ENCODE peak calls at places on chromosomes 3 and 15, in four cellular contexts. S is K562, I is GM12878, F is SK-N-SH. N is an unnamed sample.
A peak's percentile ranks its signal among the peaks of the same experiment; 100 is the strongest.

GRCh38 chr15:35182841-35183479 is 97.9 kb upstream of the NANOGP8 start:
- DNase-seq in S (no peak), I (peak; percentile 45), F (no peak), N (peak; percentile 25)

GRCh38 chr3:34394978-34395748 is 596.7 kb downstream of the PDCD6IP start:
- DNase-seq in F (peak; percentile 5), S (no peak), I (no peak), N (no peak)

GRCh38 chr3:171458056-171458856 is 1.9 kb downstream of the TNIK start:
- DNase-seq in F (no peak), S (no peak), I (no peak), N (no peak)

GRCh38 chr3:155317211-155317610 is 23.7 kb upstream of the STRIT1 start:
- DNase-seq in I (no peak), F (no peak), S (no peak), N (no peak)

GRCh38 chr3:101827211-101828174 is 21.8 kb upstream of the NFKBIZ start:
- DNase-seq in S (peak; percentile 57), F (peak; percentile 41), I (peak; percentile 93), N (peak; percentile 57)

GRCh38 chr15:64344651-64345262 is 11.2 kb downstream of the CSNK1G1 start:
- DNase-seq in S (no peak), I (no peak), F (no peak), N (no peak)

GRCh38 chr3:114941626-114942309 is 205.3 kb downstream of the ZBTB20 start:
- DNase-seq in S (no peak), F (no peak), I (no peak), N (no peak)

GRCh38 chr3:11954312-11954934 is 49.8 kb upstream of the SYN2 start:
- DNase-seq in I (no peak), S (peak; percentile 53), F (peak; percentile 36), N (no peak)

GRCh38 chr3:136075218-136075808 is 109.8 kb downstream of the PPP2R3A start:
- DNase-seq in S (peak; percentile 30), I (peak; percentile 40), F (peak; percentile 53), N (peak; percentile 63)

GRCh38 chr15:65723786-65724354 is 68.2 kb downstream of the DENND4A start:
- DNase-seq in F (no peak), I (no peak), S (no peak), N (no peak)

GRCh38 chr3:94234177-94234788 is 171.4 kb downstream of the NSUN3 start:
- DNase-seq in F (peak; percentile 31), I (no peak), S (peak; percentile 12), N (peak; percentile 46)

GRCh38 chr3:123083446-123084124 is 16.8 kb downstream of the PDIA5 start:
- DNase-seq in F (no peak), I (no peak), S (no peak), N (no peak)

GRCh38 chr3:114299925-114300624 is 6.2 kb downstream of the TIGIT start:
- DNase-seq in S (no peak), F (no peak), I (no peak), N (no peak)

GRCh38 chr3:47323431-47324277 is 40.9 kb downstream of the KLHL18 start:
- DNase-seq in F (no peak), S (peak; percentile 54), I (no peak), N (no peak)

GRCh38 chr3:8900065-8900464 is 63.2 kb downstream of the RAD18 start:
- DNase-seq in I (no peak), S (no peak), F (no peak), N (no peak)

GRCh38 chr3:102038477-102039142 is 189.3 kb downstream of the NFKBIZ start:
- DNase-seq in S (no peak), I (peak; percentile 94), F (no peak), N (no peak)

GRCh38 chr15:61364871-61365270 is 135.8 kb upstream of the RORA start:
- DNase-seq in S (no peak), I (no peak), F (no peak), N (peak; percentile 61)

GRCh38 chr3:8733332-8734094 is at the start of gene CAV3:
- DNase-seq in S (no peak), I (no peak), F (no peak), N (no peak)

GRCh38 chr3:151837057-151837456 is 23.1 kb downstream of the AADAC start:
- DNase-seq in S (peak; percentile 72), I (no peak), F (no peak), N (peak; percentile 43)

GRCh38 chr3:14497321-14497720 is 42.8 kb downstream of the GRIP2 start:
- DNase-seq in S (peak; percentile 56), F (no peak), I (no peak), N (peak; percentile 43)

GRCh38 chr15:101121511-101122090 is 130.2 kb downstream of the CHSY1 start:
- DNase-seq in S (peak; percentile 62), F (peak; percentile 91), I (no peak), N (no peak)

GRCh38 chr15:101052031-101052620 is 133.0 kb downstream of the LRRK1 start:
- DNase-seq in F (peak; percentile 14), I (no peak), S (no peak), N (no peak)

GRCh38 chr15:90982135-90982534 is 12.2 kb downstream of the PRC1 start:
- DNase-seq in S (no peak), I (no peak), F (no peak), N (no peak)

GRCh38 chr3:72152551-72153476 is 367.9 kb upstream of the PROK2 start:
- DNase-seq in F (peak; percentile 73), S (peak; percentile 55), I (no peak), N (no peak)

GRCh38 chr15:65212097-65212496 is 824 bp upstream of the CILP start:
- DNase-seq in I (no peak), F (peak; percentile 52), S (peak; percentile 88), N (no peak)

GRCh38 chr3:34011171-34012101 is 213.0 kb downstream of the PDCD6IP start:
- DNase-seq in I (no peak), S (peak; percentile 59), F (no peak), N (no peak)

GRCh38 chr3:180680097-180680430 is 775 bp upstream of the CCDC39 start:
- DNase-seq in F (peak; percentile 38), S (no peak), I (no peak), N (peak; percentile 51)

GRCh38 chr15:24772709-24773373 is 97.3 kb downstream of the NPAP1 start:
- DNase-seq in F (peak; percentile 77), S (peak; percentile 13), I (no peak), N (peak; percentile 87)

GRCh38 chr3:10518506-10519150 is 13.2 kb upstream of the ATP2B2 start:
- DNase-seq in S (no peak), F (no peak), I (no peak), N (no peak)

GRCh38 chr3:13148126-13148525 is 74.9 kb upstream of the IQSEC1 start:
- DNase-seq in I (no peak), F (no peak), S (no peak), N (no peak)
- TF ChIP-seq YY1 in I (no peak), F (no peak), S (no peak), N (no peak)

GRCh38 chr15:99104788-99105515 is at the start of gene SYNM:
- DNase-seq in S (peak; percentile 84), I (no peak), F (peak; percentile 98), N (peak; percentile 82)
- H3K9ac ChIP-seq in S (no peak within 1 kb of the TSS), I (no peak within 1 kb of the TSS), F (peak within 1 kb of the TSS; percentile 43), N (peak within 1 kb of the TSS; percentile 88)

DNA sequence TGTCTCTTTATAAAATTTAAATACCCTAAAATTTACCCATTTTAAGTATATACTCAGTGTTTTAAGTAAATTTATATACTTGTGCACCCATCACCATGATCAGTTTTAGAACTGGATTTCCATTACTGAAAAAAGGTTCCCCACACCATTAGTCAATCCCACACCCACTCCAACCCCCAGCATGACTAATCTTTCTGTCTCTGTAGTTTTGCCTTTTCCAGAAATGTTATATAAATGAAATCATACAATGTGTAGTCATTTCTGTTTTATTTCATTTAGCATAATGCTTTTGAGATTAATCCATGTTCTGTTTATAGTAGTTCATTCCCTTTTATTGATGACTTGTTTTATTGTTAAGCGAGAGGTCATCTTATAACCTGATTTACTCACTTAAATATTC is 66.1 kb upstream of the LIMD1 start:
- DNase-seq in I (no peak), S (no peak), F (no peak), N (no peak)
- TF ChIP-seq YY1 in I (no peak), S (no peak), F (no peak), N (no peak)

DNA sequence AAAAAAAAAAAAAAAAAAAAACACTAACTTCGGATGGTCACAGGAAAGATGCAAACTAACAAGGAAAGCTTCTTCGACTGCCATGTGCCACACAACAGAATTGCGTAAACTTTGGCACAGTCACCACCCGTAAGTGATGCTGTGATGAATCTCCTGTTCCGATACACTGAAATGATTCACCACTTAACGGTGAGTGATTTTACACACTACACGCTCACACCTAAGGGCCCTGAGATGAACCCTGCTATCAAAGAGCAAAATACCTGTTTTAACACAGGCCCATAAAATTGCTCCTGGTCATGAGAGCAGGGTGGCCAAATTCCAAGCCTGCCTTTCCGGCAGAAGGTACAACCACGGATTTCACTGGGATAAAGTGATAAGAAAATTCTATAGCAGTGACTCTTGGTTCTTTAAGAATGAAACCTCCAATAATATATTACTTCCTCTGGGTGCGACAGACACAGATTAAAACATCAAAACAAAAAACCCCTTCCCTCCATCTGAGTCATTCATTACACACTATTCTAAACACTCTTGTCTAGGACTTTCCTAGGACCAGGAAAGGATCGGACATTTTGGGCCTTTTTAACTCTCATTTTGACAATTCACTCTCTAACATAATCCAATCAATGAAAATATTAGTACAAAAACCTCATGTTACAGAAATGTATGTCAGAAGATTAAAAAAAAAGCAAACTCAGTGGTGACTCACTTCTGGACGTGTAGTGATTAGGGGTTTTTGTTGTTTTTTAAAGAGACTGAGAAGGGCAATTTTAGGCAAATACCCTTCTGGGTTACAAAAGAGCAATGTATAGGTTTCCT is 28.3 kb downstream of the LRIG1 start:
- DNase-seq in I (peak; percentile 72), F (no peak), S (no peak), N (no peak)
- H3K9ac ChIP-seq in I (peak overlapping the region; percentile 44), F (no peak overlapping the region), S (no peak overlapping the region), N (no peak overlapping the region)

N was measured in NT2/D1.